ENCODE peak calls at places on chromosomes 3 and 15, in eight cellular contexts. G is stimulated activated CD4-positive, alpha-beta T cell treated with anti-CD3 and anti-CD28 coated beads, Interleukin-15, amount 100 ng/mL, for 48 hours; B is Caco-2; C is BJ; U is CD8-positive, alpha-beta T cell; D is mesenchymal stem cell; V is ureter; R is GM20000. X is an unnamed sample.

GRCh38 chr3:141294848-141295247 is 63.2 kb downstream of the PXYLP1 start:
- DNase-seq in G (no peak), R (no peak), B (no peak), D (peak), C (peak), V (no peak), U (no peak), X (no peak)

GRCh38 chr15:32668942-32669341 is 27.4 kb downstream of the SCG5 start:
- DNase-seq in U (no peak), C (no peak), B (no peak), R (no peak), V (no peak), D (no peak), G (no peak), X (no peak)

GRCh38 chr3:73432021-73432722 is 192.6 kb downstream of the PDZRN3 start:
- DNase-seq in D (peak), G (no peak), C (no peak), V (no peak), U (no peak), B (no peak), R (peak), X (no peak)

GRCh38 chr3:47761046-47761445 is 20.6 kb downstream of the SMARCC1 start:
- DNase-seq in U (no peak), R (no peak), C (no peak), B (no peak), V (no peak), G (no peak), D (no peak), X (no peak)

GRCh38 chr15:88208305-88208704 is 48.2 kb downstream of the NTRK3 start:
- DNase-seq in V (no peak), G (no peak), D (no peak), R (no peak), C (no peak), B (no peak), U (no peak), X (no peak)

GRCh38 chr3:117964814-117965213 is 1069.8 kb downstream of the IGSF11 start:
- DNase-seq in B (no peak), D (no peak), C (no peak), U (no peak), V (no peak), G (no peak), R (no peak), X (no peak)

GRCh38 chr15:42499888-42500609 is 4.6 kb downstream of the SNAP23 start:
- DNase-seq in R (no peak), B (no peak), U (no peak), G (no peak), V (no peak), C (no peak), D (no peak), X (no peak)

GRCh38 chr15:68565701-68566100 is 13.1 kb upstream of the CORO2B start:
- DNase-seq in B (peak), R (no peak), V (no peak), D (no peak), C (no peak), U (no peak), G (no peak), X (no peak)

GRCh38 chr3:89841041-89841440 is 733.6 kb downstream of the EPHA3 start:
- DNase-seq in B (no peak), C (no peak), G (no peak), V (no peak), U (no peak), D (no peak), R (no peak), X (no peak)

GRCh38 chr15:31276596-31277298 is 49.9 kb upstream of the KLF13 start:
- DNase-seq in U (peak), G (no peak), D (no peak), R (no peak), C (no peak), V (no peak), B (peak), X (no peak)

GRCh38 chr3:45986303-45986982 is 9.2 kb downstream of the FYCO1 start:
- DNase-seq in G (no peak), V (no peak), B (peak), R (no peak), C (no peak), U (no peak), D (peak), X (peak)

GRCh38 chr3:132660056-132660744 is at the start of gene UBA5:
- DNase-seq in C (no peak), G (peak), R (peak), U (peak), B (peak), D (peak), V (peak), X (peak)

GRCh38 chr3:40310690-40311089 is 1.2 kb downstream of the EIF1B start:
- DNase-seq in G (no peak), C (no peak), D (peak), B (no peak), V (no peak), U (no peak), R (no peak), X (no peak)

GRCh38 chr3:172129868-172130751 is 90.7 kb downstream of the FNDC3B start:
- DNase-seq in R (no peak), G (no peak), B (peak), D (peak), U (peak), V (peak), C (peak), X (peak)

GRCh38 chr3:170355738-170356595 is 1.5 kb upstream of the SKIL start:
- DNase-seq in V (peak), C (no peak), U (no peak), R (peak), G (no peak), D (peak), B (no peak), X (peak)

GRCh38 chr3:129068291-129068886 is 7.8 kb downstream of the GP9 start:
- DNase-seq in B (no peak), V (no peak), R (no peak), D (peak), G (no peak), C (no peak), U (no peak), X (no peak)

GRCh38 chr3:154898398-154898797 is 181.7 kb upstream of the MME start:
- DNase-seq in D (peak), V (no peak), B (no peak), U (no peak), C (no peak), R (no peak), G (no peak), X (no peak)